ENCODE peak calls at places on chromosomes 3 and 15, in eight cellular contexts. H is body of pancreas, Z is A549, J is testis, P is ovary, N is gastrocnemius medialis, M is heart left ventricle, O is spleen. T is an unnamed sample.
A peak's percentile ranks its signal among the peaks of the same experiment; 100 is the strongest.

GRCh38 chr15:57382222-57382621 is 5.9 kb downstream of the CGNL1 start:
- DNase-seq in O (no peak), Z (no peak), H (peak; percentile 59), P (no peak), N (no peak), J (peak; percentile 36), M (no peak), T (no peak)

GRCh38 chr15:79299836-79300235 is 11.1 kb upstream of the TMED3 start:
- DNase-seq in P (no peak), M (no peak), Z (no peak), J (no peak), N (no peak), O (no peak), H (no peak), T (no peak)

GRCh38 chr15:32717290-32718081 is at the start of gene GREM1:
- DNase-seq in N (no peak), J (peak; percentile 16), H (no peak), Z (no peak), P (no peak), O (no peak), M (no peak), T (no peak)

GRCh38 chr3:132006605-132007204 is 28.1 kb downstream of the CPNE4 start:
- DNase-seq in H (peak; percentile 44), P (no peak), M (no peak), Z (peak; percentile 53), O (no peak), J (peak; percentile 57), N (no peak), T (no peak)

GRCh38 chr3:13598926-13599886 is 50.3 kb downstream of the FBLN2 start:
- DNase-seq in H (peak; percentile 75), J (no peak), P (no peak), O (peak; percentile 40), M (no peak), Z (peak; percentile 48), N (no peak), T (no peak)

GRCh38 chr3:30696901-30697300 is 90.5 kb downstream of the TGFBR2 start:
- DNase-seq in J (no peak), M (no peak), P (no peak), Z (no peak), N (no peak), H (no peak), O (no peak), T (no peak)

GRCh38 chr15:96353931-96354730 is 23.6 kb downstream of the NR2F2 start:
- DNase-seq in O (peak; percentile 79), J (peak; percentile 54), P (peak; percentile 84), H (no peak), M (peak; percentile 85), N (no peak), Z (no peak), T (peak; percentile 83)

GRCh38 chr15:64697911-64698369 is 77.4 kb downstream of the RBPMS2 start:
- DNase-seq in M (no peak), Z (no peak), J (no peak), H (no peak), O (no peak), P (no peak), N (no peak), T (no peak)

GRCh38 chr3:131072845-131073244 is 46.2 kb downstream of the NEK11 start:
- DNase-seq in M (no peak), H (no peak), Z (no peak), O (no peak), N (peak; percentile 20), P (no peak), J (no peak), T (peak; percentile 24)

GRCh38 chr3:143567823-143568222 is 280.4 kb downstream of the SLC9A9 start:
- DNase-seq in M (no peak), H (no peak), J (no peak), O (no peak), Z (no peak), N (no peak), P (no peak), T (no peak)

GRCh38 chr3:189573004-189573403 is 58.2 kb upstream of the TP63 start:
- DNase-seq in N (no peak), P (no peak), O (no peak), J (no peak), M (no peak), H (no peak), Z (peak; percentile 4), T (no peak)

GRCh38 chr15:35980719-35981118 is 434.8 kb upstream of the DPH6 start:
- DNase-seq in N (no peak), J (no peak), P (no peak), O (no peak), M (no peak), Z (peak; percentile 0), H (no peak), T (no peak)

GRCh38 chr3:172604895-172605646 is 81.8 kb upstream of the TNFSF10 start:
- DNase-seq in M (no peak), Z (no peak), P (no peak), H (no peak), J (no peak), O (no peak), N (no peak), T (no peak)

GRCh38 chr3:172257638-172258400 is 190.4 kb downstream of the GHSR start:
- DNase-seq in N (no peak), Z (peak; percentile 14), H (no peak), P (no peak), O (no peak), J (no peak), M (no peak), T (no peak)

GRCh38 chr15:96119734-96120133 is 210.8 kb upstream of the NR2F2 start:
- DNase-seq in P (no peak), Z (no peak), N (peak; percentile 30), J (no peak), M (no peak), O (no peak), H (no peak), T (no peak)

GRCh38 chr3:193240850-193241706 is at the start of gene PLAAT1:
- DNase-seq in J (peak; percentile 81), Z (peak; percentile 17), O (peak; percentile 81), H (peak; percentile 71), N (peak; percentile 79), P (peak; percentile 28), M (peak; percentile 78), T (peak; percentile 60)

GRCh38 chr3:27483117-27484001 is 825 bp downstream of the SLC4A7 start:
- DNase-seq in O (peak; percentile 90), M (peak; percentile 75), N (peak; percentile 26), P (peak; percentile 61), Z (peak; percentile 78), J (peak; percentile 67), H (peak; percentile 33), T (peak; percentile 43)

DNA sequence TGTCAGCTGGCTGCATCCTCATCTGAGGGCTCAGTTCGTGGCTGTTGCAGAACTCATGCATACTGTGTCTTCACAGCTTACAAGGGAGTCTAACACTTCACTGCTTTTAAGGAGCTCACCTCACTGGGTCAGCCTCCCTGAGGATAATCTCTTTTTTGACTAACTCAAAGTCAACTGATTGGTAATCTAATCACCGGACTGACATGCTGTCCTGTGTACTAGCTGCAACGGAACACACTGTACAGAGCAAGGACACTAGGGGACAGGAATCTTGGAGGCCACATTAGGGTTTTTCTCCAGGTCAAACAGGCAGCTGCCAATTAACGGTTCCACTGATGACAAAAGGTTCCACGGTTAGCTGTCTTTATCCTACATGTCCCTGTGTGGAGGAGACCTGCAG is 1006.7 kb upstream of the SEMA6D start:
- DNase-seq in J (no peak), H (no peak), N (no peak), O (no peak), P (no peak), M (no peak), Z (no peak), T (no peak)
- H3K9me3 ChIP-seq in J (no peaks in the 10 kb centered on the region), H (no peaks in the 10 kb centered on the region), N (no peaks in the 10 kb centered on the region), O (peaks cover 8% of the 10 kb centered on the region), P (no peaks in the 10 kb centered on the region), M (peaks cover 11% of the 10 kb centered on the region), Z (no peaks in the 10 kb centered on the region), T (no peaks in the 10 kb centered on the region)

GRCh38 chr3:100994809-100995208 is 1.6 kb upstream of the ABI3BP start:
- DNase-seq in M (no peak), J (no peak), H (no peak), P (no peak), O (no peak), Z (no peak), N (no peak), T (no peak)

GRCh38 chr3:100988080-100988479 is 5.1 kb downstream of the ABI3BP start:
- DNase-seq in Z (no peak), O (no peak), J (no peak), H (no peak), P (no peak), M (no peak), N (no peak), T (no peak)

GRCh38 chr3:100992086-100993033 is 861 bp downstream of the ABI3BP start:
- DNase-seq in P (no peak), N (no peak), M (no peak), Z (peak; percentile 16), O (no peak), J (no peak), H (peak; percentile 17), T (no peak)

GRCh38 chr3:100994187-100994586 is 966 bp upstream of the ABI3BP start:
- DNase-seq in N (no peak), M (no peak), H (no peak), J (no peak), Z (no peak), P (no peak), O (no peak), T (no peak)

DNA sequence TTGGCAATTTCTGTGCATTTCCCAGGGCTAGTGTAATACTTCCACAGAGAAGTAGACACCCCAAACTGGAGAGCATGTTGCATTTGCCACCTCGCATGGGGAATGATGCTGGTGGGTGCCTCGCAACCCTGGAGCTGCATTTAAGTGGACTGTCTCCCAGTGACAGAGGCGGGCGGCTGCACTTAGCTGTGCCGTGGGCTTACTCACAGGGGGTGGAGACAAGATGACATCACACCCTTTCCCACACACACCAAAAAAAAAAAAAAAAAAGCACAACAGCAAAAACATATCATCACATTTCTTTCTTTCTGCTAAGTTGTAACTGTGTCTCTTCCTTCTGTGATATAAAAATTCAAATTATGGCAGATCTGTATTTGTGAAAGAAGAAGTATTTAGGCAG is at the start of gene ABI3BP:
- DNase-seq in N (peak; percentile 30), M (peak; percentile 78), O (peak; percentile 76), Z (peak; percentile 61), H (peak; percentile 57), P (peak; percentile 87), J (peak; percentile 68), T (peak; percentile 86)
- TF ChIP-seq POLR2A in N (peak; percentile 45), M (peak; percentile 38), O (peak; percentile 47), Z (no peak), H (no peak), P (peak; percentile 59), J (no peak), T (peak; percentile 61)

DNA sequence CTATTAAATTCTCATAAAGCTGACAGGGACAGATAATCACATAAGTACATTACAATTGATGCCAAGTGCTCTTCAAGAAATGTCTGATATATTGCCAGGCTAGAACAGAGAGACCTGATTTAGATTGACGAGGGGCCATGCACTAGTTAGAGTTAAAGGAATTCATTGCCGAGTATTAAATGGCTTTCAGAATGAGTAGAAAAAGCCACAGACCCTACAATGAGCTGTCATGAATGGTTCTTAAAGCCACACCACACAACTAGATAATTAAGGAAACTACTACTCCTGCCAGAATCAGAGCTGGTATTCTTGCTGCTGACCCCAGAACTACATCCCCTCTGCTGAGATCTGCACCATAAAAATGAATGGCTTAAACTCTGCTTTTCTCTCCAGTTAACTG is 250.1 kb upstream of the MME start:
- DNase-seq in N (no peak), M (no peak), H (no peak), O (no peak), P (no peak), Z (no peak), J (no peak), T (no peak)
- H3K9me3 ChIP-seq in N (no peaks in the 10 kb centered on the region), M (no peaks in the 10 kb centered on the region), H (peaks cover 7% of the 10 kb centered on the region), O (peaks cover 11% of the 10 kb centered on the region), P (no peaks in the 10 kb centered on the region), Z (no peaks in the 10 kb centered on the region), J (no peaks in the 10 kb centered on the region), T (no peaks in the 10 kb centered on the region)

GRCh38 chr15:40932625-40933519 is 3.7 kb downstream of the DLL4 start:
- DNase-seq in N (no peak), J (no peak), H (no peak), Z (no peak), P (no peak), M (no peak), O (no peak), T (no peak)
- TF ChIP-seq POLR2A in N (no peak), J (no peak), H (no peak), Z (no peak), P (no peak), M (no peak), O (no peak), T (no peak)